ENCODE peak calls at places on chromosomes 16 and 17, in five cellular contexts. J is brain microvascular endothelial cell, Q is cardiac fibroblast, R is WERI-Rb-1, C is NB4. U is an unnamed sample.

GRCh38 chr17:11980813-11981212 is 16.5 kb downstream of the ZNF18 start:
- DNase-seq in J (peak), Q (peak), R (no peak), C (peak), U (no peak)

GRCh38 chr16:68265078-68265925 is 976 bp downstream of the SLC7A6 start:
- DNase-seq in J (peak), Q (peak), R (no peak), C (peak), U (peak)

GRCh38 chr16:278863-279366 is 1.5 kb upstream of the ARHGDIG start:
- DNase-seq in J (peak), Q (peak), R (no peak), C (peak), U (no peak)

GRCh38 chr16:68839831-68840230 is 3.5 kb upstream of the TANGO6 start:
- DNase-seq in J (no peak), Q (no peak), R (no peak), C (no peak), U (peak)

GRCh38 chr16:20073203-20074088 is at the start of gene GPR139:
- DNase-seq in J (no peak), Q (no peak), R (no peak), C (no peak), U (no peak)

GRCh38 chr17:57588086-57588485 is 157.0 kb downstream of the CCDC182 start:
- DNase-seq in J (no peak), Q (no peak), R (no peak), C (no peak), U (no peak)

GRCh38 chr16:87324411-87325275 is 7.5 kb upstream of the C16orf95 start:
- DNase-seq in J (no peak), Q (peak), R (peak), C (peak), U (no peak)

GRCh38 chr17:73640691-73641090 is 3.6 kb downstream of the SDK2 start:
- DNase-seq in J (no peak), Q (no peak), R (no peak), C (no peak), U (no peak)

GRCh38 chr17:59751955-59752413 is 44.5 kb downstream of the VMP1 start:
- DNase-seq in J (no peak), Q (no peak), R (no peak), C (no peak), U (no peak)

GRCh38 chr17:79890706-79891105 is 51.5 kb upstream of the CBX4 start:
- DNase-seq in J (no peak), Q (no peak), R (no peak), C (no peak), U (no peak)

DNA sequence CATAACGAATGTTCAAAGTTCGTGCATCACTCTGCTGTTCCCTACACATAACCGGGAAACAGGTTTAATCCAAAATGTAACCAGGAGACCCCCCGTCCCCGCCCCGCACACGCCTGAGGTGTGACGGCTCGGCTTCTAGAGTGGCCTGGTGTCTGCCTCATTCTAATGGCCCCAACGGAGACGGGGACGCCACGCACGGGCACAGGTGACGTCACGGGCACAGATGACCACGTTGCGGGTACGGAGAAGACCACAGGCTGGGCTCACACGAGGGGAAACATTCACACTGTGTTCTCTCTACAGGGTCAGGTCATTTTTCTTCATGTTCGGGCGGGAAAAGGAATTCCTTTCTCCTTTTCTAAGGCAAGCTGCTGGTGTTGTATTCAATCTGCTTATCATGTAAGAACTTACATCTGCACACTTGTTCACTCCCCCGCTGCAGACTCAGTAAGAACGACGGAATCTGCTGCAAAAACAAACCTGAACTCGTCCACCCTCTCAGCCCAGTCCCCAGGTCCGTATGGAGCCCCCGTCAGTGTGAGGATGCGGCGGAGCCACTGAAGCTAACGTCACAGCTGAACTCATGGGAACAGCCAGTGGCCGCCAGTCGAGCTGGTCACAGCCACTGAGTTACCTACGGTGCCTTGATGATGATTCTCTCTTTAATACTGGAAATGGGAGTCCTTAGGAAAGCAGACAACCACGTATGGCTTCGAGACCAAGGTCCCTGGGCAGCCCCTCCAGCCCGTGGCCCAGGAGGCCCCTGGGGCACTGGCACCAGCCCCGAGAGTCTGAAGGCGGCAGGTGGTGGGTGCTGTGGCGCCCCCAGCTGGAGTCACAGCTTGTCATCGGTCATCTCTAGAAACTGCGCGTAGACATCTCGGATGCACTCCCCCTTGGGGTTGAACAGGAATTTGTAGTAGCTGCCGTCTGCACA is 32.9 kb downstream of the WDR45B start:
- DNase-seq in J (no peak), Q (no peak), R (peak), C (peak), U (no peak)
- TF ChIP-seq CTCF in J (peak), Q (no peak), R (peak), C (no peak), U (no peak)

DNA sequence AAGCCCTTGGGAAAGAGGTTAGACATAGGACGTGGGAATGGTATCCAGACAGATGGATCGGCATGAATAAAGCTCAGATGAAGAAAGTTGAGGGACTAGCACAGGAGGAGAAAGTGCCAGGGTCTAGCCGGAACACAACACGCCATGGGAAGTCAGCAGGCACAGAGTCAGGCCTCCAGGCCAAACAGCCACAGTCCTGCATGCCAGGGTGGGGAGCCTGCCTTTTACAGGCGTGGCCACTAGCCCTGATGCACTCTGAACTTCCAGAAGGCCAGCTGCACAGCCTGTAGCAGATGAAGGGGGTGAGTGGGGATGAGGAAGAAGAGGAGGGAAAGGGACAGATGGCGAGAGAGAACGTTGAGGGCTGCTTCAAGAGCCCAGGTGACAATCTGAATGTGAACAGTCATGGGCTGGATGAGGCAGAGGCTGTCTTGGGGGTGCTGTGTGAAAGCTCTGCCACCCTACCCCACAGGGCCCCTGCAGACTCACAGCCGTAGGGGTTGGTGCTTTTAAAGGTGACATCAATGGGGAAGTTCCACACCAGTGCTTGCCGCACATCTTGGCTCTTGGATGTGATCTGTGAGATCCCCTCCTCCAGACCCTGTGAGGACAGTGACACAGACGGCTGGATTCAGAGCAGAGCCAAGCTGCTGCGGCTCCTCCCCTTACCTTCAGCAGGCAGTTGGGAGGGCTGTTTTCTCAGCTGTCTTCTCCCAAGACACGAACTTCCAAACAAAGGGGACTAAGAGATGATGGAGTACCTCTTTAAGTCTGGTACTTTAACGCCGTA is 5.0 kb downstream of the B9D1 start:
- DNase-seq in J (no peak), Q (no peak), R (peak), C (no peak), U (no peak)
- H3K4me3 ChIP-seq in J (no peak), Q (no peak), R (no peak), C (no peak), U (no peak)

DNA sequence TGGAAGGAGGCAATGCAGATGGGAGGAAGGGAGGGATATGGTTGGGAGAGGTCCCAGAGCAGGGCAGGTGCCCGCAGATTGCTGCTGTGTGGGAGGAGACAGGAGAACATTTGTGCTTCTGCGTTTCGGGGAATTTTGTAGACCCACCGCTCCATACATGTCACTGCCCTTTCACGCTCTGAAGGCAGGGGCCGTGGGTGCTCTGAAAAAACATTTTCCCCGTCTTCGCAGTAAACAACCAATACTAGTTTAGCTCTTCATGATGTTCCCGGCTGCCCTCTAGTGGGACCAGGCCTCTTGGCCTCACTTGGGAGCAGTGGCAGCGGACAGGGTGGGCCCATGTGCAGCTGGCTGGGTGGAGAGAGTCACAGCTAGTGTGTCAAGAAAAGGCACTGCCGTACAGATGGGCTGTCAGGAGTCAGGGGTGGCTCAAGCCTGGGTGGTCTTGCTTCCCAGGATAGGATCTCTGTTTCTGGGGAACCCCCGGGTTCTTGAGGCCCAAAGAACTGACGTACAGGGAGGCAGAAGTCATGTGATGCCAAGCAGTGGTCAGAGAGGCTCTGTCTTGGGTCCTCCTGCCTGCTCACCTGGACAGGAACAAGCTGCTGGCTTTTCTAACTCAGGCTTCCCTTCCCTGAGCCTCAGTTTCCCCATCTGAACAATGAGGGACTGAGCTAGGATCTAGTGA is 46.5 kb upstream of the CPNE2 start:
- DNase-seq in J (peak), Q (peak), R (peak), C (peak), U (no peak)
- TF ChIP-seq CTCF in J (peak), Q (peak), R (peak), C (peak), U (peak)

DNA sequence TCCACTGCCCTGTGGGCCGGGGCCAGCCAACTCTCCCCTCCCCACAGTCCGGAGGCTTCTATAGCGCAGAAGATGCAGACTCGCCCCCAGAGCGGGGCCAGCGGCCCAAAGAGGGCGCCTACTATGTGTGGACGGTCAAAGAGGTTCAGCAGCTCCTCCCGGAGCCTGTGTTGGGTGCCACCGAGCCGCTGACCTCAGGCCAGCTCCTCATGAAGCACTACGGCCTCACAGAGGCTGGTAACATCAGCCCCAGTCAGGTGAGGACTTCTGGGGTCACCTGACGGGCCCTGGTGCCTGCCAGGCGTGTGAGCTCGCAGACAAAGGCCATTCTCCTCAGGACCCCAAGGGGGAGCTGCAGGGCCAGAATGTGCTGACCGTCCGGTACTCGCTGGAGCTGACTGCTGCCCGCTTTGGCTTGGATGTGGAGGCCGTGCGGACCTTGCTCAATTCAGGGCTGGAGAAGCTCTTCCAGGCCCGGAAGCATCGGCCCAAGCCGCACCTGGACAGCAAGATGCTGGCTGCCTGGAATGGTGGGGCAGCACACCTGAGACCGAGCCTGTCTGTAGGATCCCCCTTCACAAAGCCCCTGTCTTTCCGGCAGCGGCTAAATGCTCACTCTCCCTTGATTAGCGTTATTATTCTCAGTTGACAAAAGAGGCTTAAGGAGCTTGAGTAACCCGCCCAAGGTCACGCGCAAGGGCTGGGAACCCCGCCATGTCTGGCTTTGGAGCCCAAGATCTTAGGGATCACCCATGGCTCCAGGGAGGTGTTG is 3.9 kb downstream of the SPATA20 start:
- DNase-seq in J (peak), Q (peak), R (peak), C (peak), U (no peak)
- H3K4me3 ChIP-seq in J (no peak), Q (no peak), R (no peak), C (no peak), U (no peak)

GRCh38 chr16:50591209-50591608 is 43.0 kb downstream of the NKD1 start:
- DNase-seq in J (no peak), Q (no peak), R (no peak), C (no peak), U (no peak)

GRCh38 chr16:50592996-50593395 is 44.8 kb downstream of the NKD1 start:
- DNase-seq in J (no peak), Q (no peak), R (no peak), C (no peak), U (no peak)

GRCh38 chr16:50593410-50594139 is 45.4 kb downstream of the NKD1 start:
- DNase-seq in J (no peak), Q (peak), R (peak), C (peak), U (no peak)

GRCh38 chr16:50594332-50595260 is 46.4 kb downstream of the NKD1 start:
- DNase-seq in J (no peak), Q (no peak), R (no peak), C (no peak), U (no peak)

DNA sequence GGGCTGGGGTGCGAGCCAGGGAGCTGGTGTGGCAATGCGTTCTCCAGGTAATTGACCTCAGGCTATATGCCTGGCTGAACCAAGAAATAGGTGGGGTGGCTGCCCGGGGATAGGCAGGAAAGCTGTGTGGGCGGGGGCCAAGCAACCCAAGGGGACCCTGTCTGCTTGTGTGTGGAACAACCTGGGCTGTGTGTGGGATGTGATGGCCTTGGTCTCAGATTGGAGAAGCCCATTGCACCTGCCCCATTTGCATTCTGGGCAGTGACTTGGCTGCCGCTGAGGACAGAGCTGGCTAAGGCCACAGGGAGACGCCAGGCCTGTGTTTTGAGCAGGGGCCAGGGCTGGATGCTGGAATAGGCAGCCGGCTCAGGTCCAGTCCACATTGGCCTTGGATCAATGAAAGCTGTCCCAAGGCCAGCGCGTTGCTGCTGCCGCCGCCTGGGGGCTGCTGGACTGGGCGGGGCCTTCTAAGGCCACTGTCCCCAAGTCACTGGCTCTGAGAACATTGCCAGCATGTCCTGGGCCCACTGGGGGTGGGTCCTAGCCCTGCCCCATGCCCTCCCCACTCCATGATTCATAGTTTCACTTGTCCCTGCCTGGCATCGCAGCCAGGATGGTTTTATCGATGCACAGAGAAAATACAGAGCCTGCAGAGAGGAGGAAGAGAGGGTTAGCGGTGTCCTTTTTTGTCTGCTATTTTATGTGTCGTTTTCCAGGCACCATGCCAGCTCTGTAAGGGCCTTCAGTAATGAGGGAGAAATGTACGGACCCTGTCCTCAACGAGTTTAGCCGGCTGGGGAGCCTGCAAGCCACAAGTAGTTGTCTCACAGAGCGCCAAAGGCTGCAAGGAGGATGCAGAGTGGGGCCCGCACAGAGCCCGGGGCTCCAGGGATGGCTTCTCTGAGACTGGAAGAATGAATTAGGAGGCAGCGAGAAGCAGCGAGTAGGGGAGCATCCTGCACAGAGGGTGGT is 43.9 kb downstream of the NKD1 start:
- DNase-seq in J (no peak), Q (no peak), R (no peak), C (no peak), U (no peak)
- TF ChIP-seq CTCF in J (no peak), Q (no peak), R (no peak), C (no peak), U (no peak)

DNA sequence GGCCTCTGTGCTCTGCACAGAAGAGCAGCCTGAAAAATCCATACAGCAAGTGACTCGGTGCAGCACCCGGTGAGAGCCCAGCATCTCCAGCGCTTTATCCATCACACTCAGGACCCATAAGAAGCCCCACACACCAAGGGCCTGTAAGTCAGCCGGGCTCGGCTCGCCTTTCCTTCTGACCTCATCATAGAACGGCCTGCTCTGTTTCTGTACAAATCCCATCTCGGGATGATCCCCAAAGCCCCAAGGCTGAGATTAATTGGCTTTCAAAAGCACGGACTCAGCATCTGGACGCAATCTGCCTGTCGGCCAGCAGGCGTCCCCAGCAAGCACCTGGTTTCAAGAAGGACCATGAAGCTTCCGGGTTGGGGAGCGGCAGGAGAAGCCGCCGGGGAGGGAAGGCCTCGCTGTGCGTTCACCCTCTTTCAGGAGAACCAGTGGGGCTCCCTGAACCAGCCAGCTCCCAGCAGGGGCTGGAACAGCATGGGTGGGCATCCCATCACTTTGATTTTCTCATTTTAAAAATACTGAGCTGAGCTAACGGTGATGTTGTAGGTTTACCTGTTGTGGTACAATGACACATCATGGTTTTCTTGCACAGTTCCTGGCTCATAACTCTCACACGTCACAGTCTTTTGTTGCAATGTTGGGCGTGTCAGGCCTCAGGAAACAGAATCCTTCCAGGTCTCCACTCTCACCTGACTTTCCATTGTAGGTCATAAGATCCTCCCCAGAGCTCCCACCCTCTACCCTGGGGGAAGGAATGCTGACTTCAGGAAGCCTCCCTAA is 6.7 kb downstream of the CCDC57 start:
- DNase-seq in J (peak), Q (peak), R (peak), C (peak), U (peak)
- H3K4me3 ChIP-seq in J (no peak), Q (no peak), R (peak), C (no peak), U (no peak)

GRCh38 chr16:81480856-81481821 is 36.5 kb downstream of the CMIP start:
- DNase-seq in J (peak), Q (peak), R (no peak), C (peak), U (no peak)
- TF ChIP-seq CTCF in J (peak), Q (no peak), R (no peak), C (no peak), U (no peak)